ENCODE peak calls at places on chromosomes 2 and 18, in nine cellular contexts. One of them, this sample, is unnamed.

GRCh38 chr2:36489296-36489695 is 108.7 kb downstream of the FEZ2 start:
- DNase-seq in right lobe of liver: no peak
- DNase-seq in sigmoid colon: no peak
- DNase-seq in tibial nerve: no peak
- DNase-seq in IMR-90: peak
- DNase-seq in endothelial cell of umbilical vein: peak
- DNase-seq in esophagus muscularis mucosa: no peak
- DNase-seq in HepG2: no peak
- DNase-seq in ovary: no peak
- DNase-seq in this sample: no peak

GRCh38 chr2:172098650-172099471 is 3.8 kb downstream of the DLX2 start:
- DNase-seq in right lobe of liver: no peak
- DNase-seq in sigmoid colon: peak
- DNase-seq in tibial nerve: no peak
- DNase-seq in IMR-90: peak
- DNase-seq in endothelial cell of umbilical vein: peak
- DNase-seq in esophagus muscularis mucosa: peak
- DNase-seq in HepG2: peak
- DNase-seq in ovary: peak
- DNase-seq in this sample: no peak

GRCh38 chr18:47736376-47737140 is 193.9 kb downstream of the SMAD2 start:
- DNase-seq in right lobe of liver: no peak
- DNase-seq in sigmoid colon: peak
- DNase-seq in tibial nerve: no peak
- DNase-seq in IMR-90: no peak
- DNase-seq in endothelial cell of umbilical vein: no peak
- DNase-seq in esophagus muscularis mucosa: no peak
- DNase-seq in HepG2: no peak
- DNase-seq in ovary: no peak
- DNase-seq in this sample: peak

GRCh38 chr2:207253946-207254345 is 88.2 kb upstream of the KLF7 start:
- DNase-seq in right lobe of liver: no peak
- DNase-seq in sigmoid colon: no peak
- DNase-seq in tibial nerve: no peak
- DNase-seq in IMR-90: peak
- DNase-seq in endothelial cell of umbilical vein: no peak
- DNase-seq in esophagus muscularis mucosa: no peak
- DNase-seq in HepG2: no peak
- DNase-seq in ovary: no peak
- DNase-seq in this sample: no peak

GRCh38 chr18:41410007-41410406 is 545.0 kb upstream of the PIK3C3 start:
- DNase-seq in right lobe of liver: no peak
- DNase-seq in sigmoid colon: no peak
- DNase-seq in tibial nerve: no peak
- DNase-seq in IMR-90: no peak
- DNase-seq in endothelial cell of umbilical vein: no peak
- DNase-seq in esophagus muscularis mucosa: no peak
- DNase-seq in HepG2: no peak
- DNase-seq in ovary: no peak
- DNase-seq in this sample: no peak

GRCh38 chr2:127455566-127456493 is 37.6 kb downstream of the PROC start:
- DNase-seq in right lobe of liver: no peak
- DNase-seq in sigmoid colon: no peak
- DNase-seq in tibial nerve: no peak
- DNase-seq in IMR-90: no peak
- DNase-seq in endothelial cell of umbilical vein: no peak
- DNase-seq in esophagus muscularis mucosa: no peak
- DNase-seq in HepG2: peak
- DNase-seq in ovary: no peak
- DNase-seq in this sample: peak

GRCh38 chr2:164826293-164827243 is 15.1 kb downstream of the COBLL1 start:
- DNase-seq in right lobe of liver: no peak
- DNase-seq in sigmoid colon: no peak
- DNase-seq in tibial nerve: no peak
- DNase-seq in IMR-90: peak
- DNase-seq in endothelial cell of umbilical vein: peak
- DNase-seq in esophagus muscularis mucosa: no peak
- DNase-seq in HepG2: peak
- DNase-seq in ovary: no peak
- DNase-seq in this sample: no peak

GRCh38 chr18:25896178-25896780 is 194.1 kb downstream of the SS18 start:
- DNase-seq in right lobe of liver: no peak
- DNase-seq in sigmoid colon: no peak
- DNase-seq in tibial nerve: peak
- DNase-seq in IMR-90: peak
- DNase-seq in endothelial cell of umbilical vein: peak
- DNase-seq in esophagus muscularis mucosa: no peak
- DNase-seq in HepG2: peak
- DNase-seq in ovary: no peak
- DNase-seq in this sample: no peak

GRCh38 chr18:5452943-5453342 is 90.9 kb downstream of the EPB41L3 start:
- DNase-seq in right lobe of liver: no peak
- DNase-seq in sigmoid colon: no peak
- DNase-seq in tibial nerve: no peak
- DNase-seq in IMR-90: peak
- DNase-seq in endothelial cell of umbilical vein: peak
- DNase-seq in esophagus muscularis mucosa: no peak
- DNase-seq in HepG2: no peak
- DNase-seq in ovary: no peak
- DNase-seq in this sample: no peak

GRCh38 chr18:5455644-5456043 is 88.2 kb downstream of the EPB41L3 start:
- DNase-seq in right lobe of liver: no peak
- DNase-seq in sigmoid colon: no peak
- DNase-seq in tibial nerve: no peak
- DNase-seq in IMR-90: peak
- DNase-seq in endothelial cell of umbilical vein: peak
- DNase-seq in esophagus muscularis mucosa: no peak
- DNase-seq in HepG2: no peak
- DNase-seq in ovary: no peak
- DNase-seq in this sample: no peak

GRCh38 chr18:5457467-5457957 is 86.3 kb downstream of the EPB41L3 start:
- DNase-seq in right lobe of liver: no peak
- DNase-seq in sigmoid colon: no peak
- DNase-seq in tibial nerve: no peak
- DNase-seq in IMR-90: no peak
- DNase-seq in endothelial cell of umbilical vein: no peak
- DNase-seq in esophagus muscularis mucosa: no peak
- DNase-seq in HepG2: no peak
- DNase-seq in ovary: no peak
- DNase-seq in this sample: no peak

GRCh38 chr18:5461056-5461455 is 82.7 kb downstream of the EPB41L3 start:
- DNase-seq in right lobe of liver: no peak
- DNase-seq in sigmoid colon: no peak
- DNase-seq in tibial nerve: no peak
- DNase-seq in IMR-90: peak
- DNase-seq in endothelial cell of umbilical vein: no peak
- DNase-seq in esophagus muscularis mucosa: no peak
- DNase-seq in HepG2: no peak
- DNase-seq in ovary: no peak
- DNase-seq in this sample: no peak

DNA sequence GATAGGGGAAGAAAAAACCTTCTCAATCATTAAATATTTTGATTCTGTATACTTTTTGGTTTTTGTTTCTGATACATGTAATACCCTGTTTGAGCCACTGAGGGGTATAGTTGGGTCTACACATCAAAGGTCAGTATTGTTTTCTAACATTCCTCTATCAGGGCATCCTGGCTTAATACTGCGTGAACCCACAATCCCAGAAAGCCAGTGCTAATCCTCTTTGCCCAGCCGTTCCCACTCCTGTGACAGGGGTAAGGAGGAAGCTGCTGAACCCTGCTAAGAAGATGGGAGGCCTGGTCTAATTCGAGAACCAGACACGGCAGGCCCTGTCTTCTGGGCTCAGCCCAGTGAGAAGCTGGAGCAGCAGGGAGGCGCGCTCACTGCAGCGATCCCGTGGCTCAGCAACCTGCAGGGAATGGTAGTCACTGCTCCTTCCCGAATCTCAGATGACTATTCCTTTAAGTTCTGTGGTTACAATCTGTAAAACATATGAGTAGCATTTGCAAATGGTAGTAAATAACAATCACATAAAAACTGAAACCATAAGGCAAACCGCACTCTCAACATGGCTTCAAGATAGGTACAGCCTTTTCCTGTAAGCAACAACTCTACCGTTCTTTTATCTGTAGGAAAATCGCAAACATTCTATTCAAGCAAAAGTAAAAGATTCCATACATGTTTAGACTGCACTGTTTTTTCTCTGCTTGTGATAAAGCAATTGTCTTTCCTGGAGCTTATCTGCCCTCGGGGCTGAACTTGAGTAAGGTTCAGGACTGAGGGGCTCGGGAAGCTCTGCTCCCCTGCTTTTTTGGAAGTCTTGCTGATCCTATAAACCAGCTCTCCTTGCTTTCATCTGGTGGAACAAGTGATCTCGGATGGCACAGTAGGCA is 87.0 kb downstream of the EPB41L3 start:
- DNase-seq in right lobe of liver: no peak
- DNase-seq in sigmoid colon: peak
- DNase-seq in tibial nerve: peak
- DNase-seq in IMR-90: peak
- DNase-seq in endothelial cell of umbilical vein: peak
- DNase-seq in esophagus muscularis mucosa: no peak
- DNase-seq in HepG2: peak
- DNase-seq in ovary: no peak
- DNase-seq in this sample: no peak
- TF ChIP-seq CTCF in right lobe of liver: peak
- TF ChIP-seq CTCF in sigmoid colon: peak
- TF ChIP-seq CTCF in tibial nerve: peak
- TF ChIP-seq CTCF in IMR-90: peak
- TF ChIP-seq CTCF in endothelial cell of umbilical vein: peak
- TF ChIP-seq CTCF in esophagus muscularis mucosa: peak
- TF ChIP-seq CTCF in HepG2: no peak
- TF ChIP-seq CTCF in ovary: peak
- TF ChIP-seq CTCF in this sample: peak

GRCh38 chr18:35515460-35516130 is 17.8 kb upstream of the INO80C start:
- DNase-seq in right lobe of liver: no peak
- DNase-seq in sigmoid colon: no peak
- DNase-seq in tibial nerve: no peak
- DNase-seq in IMR-90: no peak
- DNase-seq in endothelial cell of umbilical vein: no peak
- DNase-seq in esophagus muscularis mucosa: peak
- DNase-seq in HepG2: no peak
- DNase-seq in ovary: no peak
- DNase-seq in this sample: no peak

GRCh38 chr18:35513181-35513932 is 15.6 kb upstream of the INO80C start:
- DNase-seq in right lobe of liver: no peak
- DNase-seq in sigmoid colon: no peak
- DNase-seq in tibial nerve: no peak
- DNase-seq in IMR-90: peak
- DNase-seq in endothelial cell of umbilical vein: no peak
- DNase-seq in esophagus muscularis mucosa: peak
- DNase-seq in HepG2: no peak
- DNase-seq in ovary: peak
- DNase-seq in this sample: no peak

GRCh38 chr18:35514752-35515459 is 17.1 kb upstream of the INO80C start:
- DNase-seq in right lobe of liver: no peak
- DNase-seq in sigmoid colon: no peak
- DNase-seq in tibial nerve: no peak
- DNase-seq in IMR-90: no peak
- DNase-seq in endothelial cell of umbilical vein: no peak
- DNase-seq in esophagus muscularis mucosa: peak
- DNase-seq in HepG2: no peak
- DNase-seq in ovary: no peak
- DNase-seq in this sample: no peak

GRCh38 chr18:35512761-35513160 is 15.0 kb upstream of the INO80C start:
- DNase-seq in right lobe of liver: no peak
- DNase-seq in sigmoid colon: no peak
- DNase-seq in tibial nerve: no peak
- DNase-seq in IMR-90: no peak
- DNase-seq in endothelial cell of umbilical vein: no peak
- DNase-seq in esophagus muscularis mucosa: no peak
- DNase-seq in HepG2: no peak
- DNase-seq in ovary: no peak
- DNase-seq in this sample: no peak

GRCh38 chr18:35514283-35514682 is 16.5 kb upstream of the INO80C start:
- DNase-seq in right lobe of liver: no peak
- DNase-seq in sigmoid colon: no peak
- DNase-seq in tibial nerve: no peak
- DNase-seq in IMR-90: no peak
- DNase-seq in endothelial cell of umbilical vein: no peak
- DNase-seq in esophagus muscularis mucosa: peak
- DNase-seq in HepG2: no peak
- DNase-seq in ovary: no peak
- DNase-seq in this sample: no peak
- H3K4me3 ChIP-seq in right lobe of liver: no peak
- H3K4me3 ChIP-seq in sigmoid colon: no peak
- H3K4me3 ChIP-seq in tibial nerve: no peak
- H3K4me3 ChIP-seq in IMR-90: no peak
- H3K4me3 ChIP-seq in endothelial cell of umbilical vein: no peak
- H3K4me3 ChIP-seq in esophagus muscularis mucosa: no peak
- H3K4me3 ChIP-seq in HepG2: no peak
- H3K4me3 ChIP-seq in ovary: no peak
- H3K4me3 ChIP-seq in this sample: no peak

DNA sequence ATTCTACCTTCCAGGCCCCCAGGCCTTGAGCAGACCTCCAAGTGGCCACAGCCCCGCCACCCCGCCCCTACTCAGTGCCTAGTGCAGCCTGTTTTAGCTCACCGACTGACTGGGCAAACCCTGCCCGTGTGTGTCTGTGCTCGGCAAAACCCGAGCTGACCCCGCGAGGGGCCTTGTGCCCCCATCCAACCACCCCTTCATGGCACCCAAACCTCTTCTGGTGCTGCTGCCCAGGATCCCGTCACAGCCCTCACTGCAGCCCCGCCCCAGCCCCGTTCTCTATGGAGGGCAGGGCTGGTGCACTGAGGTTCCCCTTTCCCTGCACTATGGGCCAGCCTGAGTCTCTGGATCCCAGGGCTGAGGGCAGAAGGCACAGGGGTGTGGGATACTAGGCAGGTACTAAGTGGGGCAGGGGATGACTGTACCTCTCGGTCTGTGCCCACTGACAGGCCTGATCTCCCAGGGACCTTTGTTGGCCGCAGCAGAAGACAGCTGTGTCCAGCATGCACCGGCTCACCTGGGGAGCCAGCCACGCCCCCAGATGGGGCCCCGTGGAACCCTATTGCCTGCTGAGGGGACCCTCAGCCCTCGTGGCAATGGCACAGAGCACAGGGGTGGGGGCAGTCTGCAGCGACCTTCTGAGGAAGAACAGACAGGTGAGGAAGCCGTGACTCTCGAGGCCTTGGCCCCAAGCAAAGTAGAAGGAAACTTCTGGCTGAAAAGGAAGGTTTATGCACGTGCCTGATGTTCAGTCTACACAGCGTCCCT is 69.9 kb upstream of the OTOS start:
- DNase-seq in right lobe of liver: no peak
- DNase-seq in sigmoid colon: peak
- DNase-seq in tibial nerve: no peak
- DNase-seq in IMR-90: no peak
- DNase-seq in endothelial cell of umbilical vein: no peak
- DNase-seq in esophagus muscularis mucosa: no peak
- DNase-seq in HepG2: no peak
- DNase-seq in ovary: no peak
- DNase-seq in this sample: peak
- TF ChIP-seq POLR2A in right lobe of liver: no peak
- TF ChIP-seq POLR2A in sigmoid colon: no peak
- TF ChIP-seq POLR2A in tibial nerve: no peak
- TF ChIP-seq POLR2A in IMR-90: no peak
- TF ChIP-seq POLR2A in endothelial cell of umbilical vein: no peak
- TF ChIP-seq POLR2A in esophagus muscularis mucosa: no peak
- TF ChIP-seq POLR2A in HepG2: no peak
- TF ChIP-seq POLR2A in ovary: no peak
- TF ChIP-seq POLR2A in this sample: no peak

DNA sequence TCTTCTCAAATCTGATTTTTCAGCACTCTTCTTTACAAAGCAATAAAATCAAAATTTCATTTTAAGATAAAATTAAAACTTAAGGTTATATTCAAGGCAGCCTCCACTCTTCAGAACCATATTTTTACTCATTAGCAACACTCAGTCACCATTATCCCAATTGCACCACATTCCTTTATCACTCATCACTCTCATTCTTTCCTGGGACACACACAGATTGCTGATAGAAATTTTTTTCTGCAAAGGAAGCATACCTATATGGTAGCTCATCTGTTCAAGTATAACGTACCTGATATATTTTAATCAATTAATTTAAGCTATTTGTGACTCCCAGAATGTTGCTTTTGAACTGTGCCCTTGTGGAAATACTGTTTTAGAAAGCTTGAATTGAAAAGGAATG is 1559.3 kb upstream of the ZEB2 start:
- DNase-seq in right lobe of liver: no peak
- DNase-seq in sigmoid colon: no peak
- DNase-seq in tibial nerve: no peak
- DNase-seq in IMR-90: peak
- DNase-seq in endothelial cell of umbilical vein: no peak
- DNase-seq in esophagus muscularis mucosa: no peak
- DNase-seq in HepG2: no peak
- DNase-seq in ovary: no peak
- DNase-seq in this sample: no peak
- TF ChIP-seq CTCF in right lobe of liver: no peak
- TF ChIP-seq CTCF in sigmoid colon: no peak
- TF ChIP-seq CTCF in tibial nerve: no peak
- TF ChIP-seq CTCF in IMR-90: no peak
- TF ChIP-seq CTCF in endothelial cell of umbilical vein: no peak
- TF ChIP-seq CTCF in esophagus muscularis mucosa: no peak
- TF ChIP-seq CTCF in HepG2: no peak
- TF ChIP-seq CTCF in ovary: no peak
- TF ChIP-seq CTCF in this sample: no peak

This sample was measured in Peyer's patch.